ENCODE peak calls at places on chromosomes 4 and X, in nine cellular contexts. One of them, this sample, is unnamed.

GRCh38 chrX:49840679-49841078 is 11.6 kb downstream of the PAGE4 start:
- DNase-seq in skeletal muscle cell: peak; percentile 4
- DNase-seq in CD8-positive, alpha-beta memory T cell: no peak
- DNase-seq in CD4-positive, alpha-beta memory T cell: peak; percentile 44
- DNase-seq in ovary: peak; percentile 46
- DNase-seq in AG04450: no peak
- DNase-seq in cardiac muscle cell: peak; percentile 88
- DNase-seq in fibroblast of lung: peak; percentile 22
- DNase-seq in HFF-Myc: no peak
- DNase-seq in this sample: peak; percentile 25

GRCh38 chr4:104064650-104065577 is 345.1 kb upstream of the TACR3 start:
- DNase-seq in skeletal muscle cell: peak; percentile 1
- DNase-seq in CD8-positive, alpha-beta memory T cell: no peak
- DNase-seq in CD4-positive, alpha-beta memory T cell: no peak
- DNase-seq in ovary: peak; percentile 26
- DNase-seq in AG04450: no peak
- DNase-seq in cardiac muscle cell: peak; percentile 73
- DNase-seq in fibroblast of lung: peak; percentile 41
- DNase-seq in HFF-Myc: no peak
- DNase-seq in this sample: peak; percentile 10

GRCh38 chr4:108512615-108513505 is 107.5 kb upstream of the RPL34 start:
- DNase-seq in skeletal muscle cell: peak; percentile 18
- DNase-seq in CD8-positive, alpha-beta memory T cell: no peak
- DNase-seq in CD4-positive, alpha-beta memory T cell: no peak
- DNase-seq in ovary: no peak
- DNase-seq in AG04450: peak; percentile 20
- DNase-seq in cardiac muscle cell: peak; percentile 81
- DNase-seq in fibroblast of lung: peak; percentile 76
- DNase-seq in HFF-Myc: no peak
- DNase-seq in this sample: no peak

GRCh38 chr4:27176400-27176799 is 315.8 kb downstream of the STIM2 start:
- DNase-seq in skeletal muscle cell: peak; percentile 33
- DNase-seq in CD8-positive, alpha-beta memory T cell: no peak
- DNase-seq in CD4-positive, alpha-beta memory T cell: no peak
- DNase-seq in ovary: no peak
- DNase-seq in AG04450: no peak
- DNase-seq in cardiac muscle cell: peak; percentile 42
- DNase-seq in fibroblast of lung: peak; percentile 12
- DNase-seq in HFF-Myc: no peak
- DNase-seq in this sample: no peak

GRCh38 chrX:69314436-69315348 is 149.4 kb upstream of the PJA1 start:
- DNase-seq in skeletal muscle cell: no peak
- DNase-seq in CD8-positive, alpha-beta memory T cell: no peak
- DNase-seq in CD4-positive, alpha-beta memory T cell: no peak
- DNase-seq in ovary: no peak
- DNase-seq in AG04450: no peak
- DNase-seq in cardiac muscle cell: no peak
- DNase-seq in fibroblast of lung: no peak
- DNase-seq in HFF-Myc: no peak
- DNase-seq in this sample: no peak

GRCh38 chr4:8838911-8839431 is 32.7 kb downstream of the HMX1 start:
- DNase-seq in skeletal muscle cell: no peak
- DNase-seq in CD8-positive, alpha-beta memory T cell: no peak
- DNase-seq in CD4-positive, alpha-beta memory T cell: no peak
- DNase-seq in ovary: peak; percentile 7
- DNase-seq in AG04450: no peak
- DNase-seq in cardiac muscle cell: no peak
- DNase-seq in fibroblast of lung: no peak
- DNase-seq in HFF-Myc: no peak
- DNase-seq in this sample: no peak

GRCh38 chrX:153450114-153450948 is 4.5 kb upstream of the TREX2 start:
- DNase-seq in skeletal muscle cell: no peak
- DNase-seq in CD8-positive, alpha-beta memory T cell: no peak
- DNase-seq in CD4-positive, alpha-beta memory T cell: no peak
- DNase-seq in ovary: peak; percentile 7
- DNase-seq in AG04450: no peak
- DNase-seq in cardiac muscle cell: no peak
- DNase-seq in fibroblast of lung: no peak
- DNase-seq in HFF-Myc: no peak
- DNase-seq in this sample: no peak

GRCh38 chrX:31969714-31970113 is 897.9 kb upstream of the FTHL17 start:
- DNase-seq in skeletal muscle cell: no peak
- DNase-seq in CD8-positive, alpha-beta memory T cell: no peak
- DNase-seq in CD4-positive, alpha-beta memory T cell: no peak
- DNase-seq in ovary: no peak
- DNase-seq in AG04450: no peak
- DNase-seq in cardiac muscle cell: no peak
- DNase-seq in fibroblast of lung: no peak
- DNase-seq in HFF-Myc: no peak
- DNase-seq in this sample: peak; percentile 64

GRCh38 chr4:105453550-105454201 is 20.2 kb downstream of the PPA2 start:
- DNase-seq in skeletal muscle cell: no peak
- DNase-seq in CD8-positive, alpha-beta memory T cell: no peak
- DNase-seq in CD4-positive, alpha-beta memory T cell: no peak
- DNase-seq in ovary: no peak
- DNase-seq in AG04450: no peak
- DNase-seq in cardiac muscle cell: no peak
- DNase-seq in fibroblast of lung: no peak
- DNase-seq in HFF-Myc: no peak
- DNase-seq in this sample: no peak

GRCh38 chr4:38823766-38824165 is 19.2 kb upstream of the TLR1 start:
- DNase-seq in skeletal muscle cell: no peak
- DNase-seq in CD8-positive, alpha-beta memory T cell: no peak
- DNase-seq in CD4-positive, alpha-beta memory T cell: no peak
- DNase-seq in ovary: no peak
- DNase-seq in AG04450: no peak
- DNase-seq in cardiac muscle cell: no peak
- DNase-seq in fibroblast of lung: no peak
- DNase-seq in HFF-Myc: no peak
- DNase-seq in this sample: no peak

GRCh38 chr4:13656569-13656988 is 29.1 kb upstream of the BOD1L1 start:
- DNase-seq in skeletal muscle cell: no peak
- DNase-seq in CD8-positive, alpha-beta memory T cell: peak; percentile 35
- DNase-seq in CD4-positive, alpha-beta memory T cell: peak; percentile 55
- DNase-seq in ovary: peak; percentile 61
- DNase-seq in AG04450: peak; percentile 49
- DNase-seq in cardiac muscle cell: peak; percentile 60
- DNase-seq in fibroblast of lung: peak; percentile 81
- DNase-seq in HFF-Myc: no peak
- DNase-seq in this sample: peak; percentile 42
- H3K4me3 ChIP-seq in skeletal muscle cell: peak overlapping the region; percentile 36
- H3K4me3 ChIP-seq in CD8-positive, alpha-beta memory T cell: peak overlapping the region; percentile 9
- H3K4me3 ChIP-seq in CD4-positive, alpha-beta memory T cell: peak overlapping the region; percentile 26
- H3K4me3 ChIP-seq in ovary: peak overlapping the region; percentile 15
- H3K4me3 ChIP-seq in AG04450: peak overlapping the region; percentile 50
- H3K4me3 ChIP-seq in cardiac muscle cell: no peak overlapping the region
- H3K4me3 ChIP-seq in fibroblast of lung: peak overlapping the region; percentile 46
- H3K4me3 ChIP-seq in HFF-Myc: no peak overlapping the region
- H3K4me3 ChIP-seq in this sample: peak overlapping the region; percentile 14

GRCh38 chrX:77118686-77119085 is 328.5 kb upstream of the FGF16 start:
- DNase-seq in skeletal muscle cell: no peak
- DNase-seq in CD8-positive, alpha-beta memory T cell: no peak
- DNase-seq in CD4-positive, alpha-beta memory T cell: no peak
- DNase-seq in ovary: no peak
- DNase-seq in AG04450: no peak
- DNase-seq in cardiac muscle cell: no peak
- DNase-seq in fibroblast of lung: no peak
- DNase-seq in HFF-Myc: no peak
- DNase-seq in this sample: no peak

GRCh38 chrX:77119706-77120105 is 327.5 kb upstream of the FGF16 start:
- DNase-seq in skeletal muscle cell: no peak
- DNase-seq in CD8-positive, alpha-beta memory T cell: no peak
- DNase-seq in CD4-positive, alpha-beta memory T cell: no peak
- DNase-seq in ovary: no peak
- DNase-seq in AG04450: no peak
- DNase-seq in cardiac muscle cell: no peak
- DNase-seq in fibroblast of lung: no peak
- DNase-seq in HFF-Myc: no peak
- DNase-seq in this sample: no peak

DNA sequence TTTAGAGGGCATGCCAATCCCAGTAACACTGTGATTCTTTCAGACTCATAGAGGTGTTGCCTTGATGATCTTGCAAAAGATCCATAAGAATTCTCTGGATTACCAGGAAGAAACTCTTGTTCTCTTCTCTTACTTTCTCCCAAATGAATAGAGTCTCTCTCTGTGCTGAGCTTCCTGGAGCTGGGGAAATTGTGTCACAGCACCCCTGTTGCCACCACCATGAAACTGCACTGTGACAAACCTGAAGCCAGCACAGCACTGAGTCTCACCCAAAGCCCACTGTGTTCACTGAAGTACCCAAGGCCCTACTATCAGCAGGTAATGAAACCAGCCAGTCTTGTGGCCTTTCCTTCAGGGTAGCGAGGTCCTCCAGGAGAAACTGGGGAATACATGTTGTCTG is 332.7 kb upstream of the FGF16 start:
- DNase-seq in skeletal muscle cell: no peak
- DNase-seq in CD8-positive, alpha-beta memory T cell: no peak
- DNase-seq in CD4-positive, alpha-beta memory T cell: no peak
- DNase-seq in ovary: no peak
- DNase-seq in AG04450: no peak
- DNase-seq in cardiac muscle cell: no peak
- DNase-seq in fibroblast of lung: no peak
- DNase-seq in HFF-Myc: no peak
- DNase-seq in this sample: no peak
- H3K4me3 ChIP-seq in skeletal muscle cell: no peak overlapping the region
- H3K4me3 ChIP-seq in CD8-positive, alpha-beta memory T cell: no peak overlapping the region
- H3K4me3 ChIP-seq in CD4-positive, alpha-beta memory T cell: no peak overlapping the region
- H3K4me3 ChIP-seq in ovary: no peak overlapping the region
- H3K4me3 ChIP-seq in AG04450: no peak overlapping the region
- H3K4me3 ChIP-seq in cardiac muscle cell: no peak overlapping the region
- H3K4me3 ChIP-seq in fibroblast of lung: no peak overlapping the region
- H3K4me3 ChIP-seq in HFF-Myc: no peak overlapping the region
- H3K4me3 ChIP-seq in this sample: no peak overlapping the region

GRCh38 chrX:40158036-40158706 is 60.4 kb upstream of the BCOR start:
- DNase-seq in skeletal muscle cell: no peak
- DNase-seq in CD8-positive, alpha-beta memory T cell: no peak
- DNase-seq in CD4-positive, alpha-beta memory T cell: no peak
- DNase-seq in ovary: peak; percentile 48
- DNase-seq in AG04450: no peak
- DNase-seq in cardiac muscle cell: peak; percentile 75
- DNase-seq in fibroblast of lung: no peak
- DNase-seq in HFF-Myc: no peak
- DNase-seq in this sample: no peak
- H3K4me3 ChIP-seq in skeletal muscle cell: peak overlapping the region; percentile 47
- H3K4me3 ChIP-seq in CD8-positive, alpha-beta memory T cell: peak overlapping the region; percentile 54
- H3K4me3 ChIP-seq in CD4-positive, alpha-beta memory T cell: peak overlapping the region; percentile 38
- H3K4me3 ChIP-seq in ovary: peak overlapping the region; percentile 47
- H3K4me3 ChIP-seq in AG04450: peak overlapping the region; percentile 58
- H3K4me3 ChIP-seq in cardiac muscle cell: peak overlapping the region; percentile 47
- H3K4me3 ChIP-seq in fibroblast of lung: peak overlapping the region; percentile 42
- H3K4me3 ChIP-seq in HFF-Myc: peak overlapping the region; percentile 31
- H3K4me3 ChIP-seq in this sample: peak overlapping the region; percentile 55

GRCh38 chr4:56768772-56769171 is 52.7 kb downstream of the SPINK2 start:
- DNase-seq in skeletal muscle cell: no peak
- DNase-seq in CD8-positive, alpha-beta memory T cell: no peak
- DNase-seq in CD4-positive, alpha-beta memory T cell: no peak
- DNase-seq in ovary: no peak
- DNase-seq in AG04450: no peak
- DNase-seq in cardiac muscle cell: no peak
- DNase-seq in fibroblast of lung: no peak
- DNase-seq in HFF-Myc: no peak
- DNase-seq in this sample: no peak
- H3K4me3 ChIP-seq in skeletal muscle cell: no peak overlapping the region
- H3K4me3 ChIP-seq in CD8-positive, alpha-beta memory T cell: no peak overlapping the region
- H3K4me3 ChIP-seq in CD4-positive, alpha-beta memory T cell: no peak overlapping the region
- H3K4me3 ChIP-seq in ovary: no peak overlapping the region
- H3K4me3 ChIP-seq in AG04450: no peak overlapping the region
- H3K4me3 ChIP-seq in cardiac muscle cell: no peak overlapping the region
- H3K4me3 ChIP-seq in fibroblast of lung: no peak overlapping the region
- H3K4me3 ChIP-seq in HFF-Myc: no peak overlapping the region
- H3K4me3 ChIP-seq in this sample: no peak overlapping the region

DNA sequence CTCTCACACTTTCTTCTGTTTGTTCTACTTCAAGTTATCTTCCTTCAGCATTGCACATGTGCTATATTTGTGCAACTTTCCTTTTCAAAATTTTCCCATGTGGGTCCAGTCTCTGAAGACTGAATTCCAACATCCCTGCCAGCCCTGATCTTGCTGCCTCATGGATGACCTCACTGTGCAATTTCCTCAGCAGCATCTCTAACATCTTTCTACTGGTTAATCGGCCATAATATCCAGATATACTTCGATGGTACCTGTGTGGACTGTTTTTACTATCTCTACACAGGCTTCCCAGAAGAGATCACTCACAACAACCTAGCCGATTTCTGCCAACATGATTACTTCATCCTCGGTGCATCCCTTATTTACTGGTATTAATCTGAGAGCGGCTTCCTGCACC is 41.5 kb downstream of the GPM6A start:
- DNase-seq in skeletal muscle cell: no peak
- DNase-seq in CD8-positive, alpha-beta memory T cell: no peak
- DNase-seq in CD4-positive, alpha-beta memory T cell: no peak
- DNase-seq in ovary: no peak
- DNase-seq in AG04450: no peak
- DNase-seq in cardiac muscle cell: no peak
- DNase-seq in fibroblast of lung: no peak
- DNase-seq in HFF-Myc: no peak
- DNase-seq in this sample: no peak
- H3K4me3 ChIP-seq in skeletal muscle cell: no peak overlapping the region
- H3K4me3 ChIP-seq in CD8-positive, alpha-beta memory T cell: no peak overlapping the region
- H3K4me3 ChIP-seq in CD4-positive, alpha-beta memory T cell: no peak overlapping the region
- H3K4me3 ChIP-seq in ovary: no peak overlapping the region
- H3K4me3 ChIP-seq in AG04450: no peak overlapping the region
- H3K4me3 ChIP-seq in cardiac muscle cell: no peak overlapping the region
- H3K4me3 ChIP-seq in fibroblast of lung: no peak overlapping the region
- H3K4me3 ChIP-seq in HFF-Myc: no peak overlapping the region
- H3K4me3 ChIP-seq in this sample: no peak overlapping the region

DNA sequence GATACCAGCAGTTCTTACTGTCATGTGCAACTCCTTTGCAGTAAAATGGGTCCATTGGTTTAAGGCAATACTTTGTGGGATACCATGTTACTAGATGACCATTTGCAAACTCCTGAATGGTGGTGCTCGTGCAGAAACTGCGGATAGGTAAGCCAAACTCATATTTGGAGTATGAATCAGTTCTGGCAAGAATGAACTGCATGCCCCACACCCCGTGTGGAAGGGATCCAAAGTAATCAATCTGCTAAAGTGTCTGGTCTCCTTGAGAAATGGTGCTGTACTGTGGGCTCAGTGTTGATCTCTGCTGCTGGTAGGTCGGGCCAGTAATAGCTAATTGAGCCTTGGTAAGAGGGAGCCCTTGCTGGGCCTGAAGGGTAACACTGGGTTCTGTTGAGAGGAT is 4.2 kb upstream of the TAB3 start:
- DNase-seq in skeletal muscle cell: no peak
- DNase-seq in CD8-positive, alpha-beta memory T cell: no peak
- DNase-seq in CD4-positive, alpha-beta memory T cell: no peak
- DNase-seq in ovary: no peak
- DNase-seq in AG04450: no peak
- DNase-seq in cardiac muscle cell: no peak
- DNase-seq in fibroblast of lung: no peak
- DNase-seq in HFF-Myc: no peak
- DNase-seq in this sample: no peak
- H3K4me3 ChIP-seq in skeletal muscle cell: no peak overlapping the region
- H3K4me3 ChIP-seq in CD8-positive, alpha-beta memory T cell: no peak overlapping the region
- H3K4me3 ChIP-seq in CD4-positive, alpha-beta memory T cell: no peak overlapping the region
- H3K4me3 ChIP-seq in ovary: no peak overlapping the region
- H3K4me3 ChIP-seq in AG04450: no peak overlapping the region
- H3K4me3 ChIP-seq in cardiac muscle cell: no peak overlapping the region
- H3K4me3 ChIP-seq in fibroblast of lung: no peak overlapping the region
- H3K4me3 ChIP-seq in HFF-Myc: no peak overlapping the region
- H3K4me3 ChIP-seq in this sample: no peak overlapping the region

GRCh38 chrX:9339603-9340569 is 125.0 kb upstream of the TBL1X start:
- DNase-seq in skeletal muscle cell: no peak
- DNase-seq in CD8-positive, alpha-beta memory T cell: no peak
- DNase-seq in CD4-positive, alpha-beta memory T cell: peak; percentile 65
- DNase-seq in ovary: peak; percentile 55
- DNase-seq in AG04450: no peak
- DNase-seq in cardiac muscle cell: no peak
- DNase-seq in fibroblast of lung: peak; percentile 34
- DNase-seq in HFF-Myc: no peak
- DNase-seq in this sample: no peak
- H3K4me3 ChIP-seq in skeletal muscle cell: no peak overlapping the region
- H3K4me3 ChIP-seq in CD8-positive, alpha-beta memory T cell: peak overlapping the region; percentile 55
- H3K4me3 ChIP-seq in CD4-positive, alpha-beta memory T cell: peak overlapping the region; percentile 4
- H3K4me3 ChIP-seq in ovary: no peak overlapping the region
- H3K4me3 ChIP-seq in AG04450: no peak overlapping the region
- H3K4me3 ChIP-seq in cardiac muscle cell: no peak overlapping the region
- H3K4me3 ChIP-seq in fibroblast of lung: no peak overlapping the region
- H3K4me3 ChIP-seq in HFF-Myc: no peak overlapping the region
- H3K4me3 ChIP-seq in this sample: no peak overlapping the region

This sample was measured in epithelial cell of proximal tubule.